ENCODE peak calls at places on chromosomes 6 and 20, in eight cellular contexts. Y, L, I, H, C, A, B and M are unnamed samples.

GRCh38 chr6:41224800-41225199 is 3.3 kb upstream of the TREML4 start:
- DNase-seq in I (no peak), C (no peak), Y (no peak), L (no peak), B (no peak), H (no peak), A (no peak), M (no peak)

GRCh38 chr6:57173886-57174510 is 1.9 kb downstream of the BAG2 start:
- DNase-seq in L (no peak), I (no peak), C (no peak), A (peak), Y (no peak), H (no peak), B (no peak), M (peak)

GRCh38 chr20:11311659-11312058 is 606.0 kb upstream of the BTBD3 start:
- DNase-seq in L (no peak), H (no peak), B (no peak), Y (no peak), I (no peak), A (no peak), C (no peak), M (no peak)

GRCh38 chr6:55174211-55175013 is at the start of gene HCRTR2:
- DNase-seq in A (no peak), B (no peak), C (no peak), Y (no peak), H (no peak), L (no peak), I (no peak), M (no peak)

GRCh38 chr6:7050911-7051779 is 56.6 kb upstream of the RREB1 start:
- DNase-seq in L (peak), H (peak), Y (peak), I (peak), C (no peak), A (peak), B (peak), M (no peak)

GRCh38 chr6:24043848-24044247 is 82.2 kb upstream of the NRSN1 start:
- DNase-seq in A (no peak), B (no peak), L (no peak), C (no peak), H (no peak), I (no peak), Y (no peak), M (no peak)

GRCh38 chr6:39887692-39888450 is 46.4 kb downstream of the MOCS1 start:
- DNase-seq in Y (no peak), I (no peak), C (no peak), A (peak), B (no peak), H (peak), L (no peak), M (peak)

GRCh38 chr6:53347921-53348435 is 772 bp downstream of the ELOVL5 start:
- DNase-seq in Y (peak), H (peak), A (peak), I (peak), L (no peak), C (peak), B (peak), M (peak)

GRCh38 chr6:143806282-143807102 is 36.6 kb upstream of the LTV1 start:
- DNase-seq in H (peak), L (no peak), A (no peak), C (no peak), Y (no peak), B (no peak), I (peak), M (peak)

GRCh38 chr6:19812512-19813119 is 24.6 kb upstream of the ID4 start:
- DNase-seq in A (peak), Y (no peak), H (no peak), L (no peak), B (no peak), C (no peak), I (no peak), M (peak)

GRCh38 chr20:36097751-36098151 is 56.8 kb upstream of the EPB41L1 start:
- DNase-seq in L (no peak), A (no peak), I (no peak), Y (no peak), C (no peak), B (no peak), H (no peak), M (no peak)

GRCh38 chr6:135176464-135176863 is 4.6 kb upstream of the MYB start:
- DNase-seq in L (no peak), H (no peak), I (no peak), Y (no peak), B (no peak), C (no peak), A (no peak), M (no peak)

GRCh38 chr6:75349262-75349984 is 64.8 kb upstream of the TMEM30A start:
- DNase-seq in H (no peak), I (no peak), C (no peak), L (no peak), B (no peak), Y (no peak), A (peak), M (no peak)

GRCh38 chr6:28206527-28207243 is 18.4 kb upstream of the ZSCAN9 start:
- DNase-seq in Y (no peak), I (no peak), H (no peak), A (no peak), L (no peak), B (no peak), C (no peak), M (no peak)

GRCh38 chr6:33410711-33411631 is at the start of gene PHF1:
- DNase-seq in A (peak), B (peak), Y (no peak), I (peak), H (peak), C (no peak), L (peak), M (no peak)

GRCh38 chr6:14366315-14366714 is 248.7 kb downstream of the CD83 start:
- DNase-seq in A (no peak), L (no peak), I (no peak), C (no peak), Y (no peak), B (no peak), H (no peak), M (no peak)

GRCh38 chr20:19012671-19013070 is 199.1 kb downstream of the SCP2D1 start:
- DNase-seq in A (no peak), L (no peak), I (no peak), H (peak), B (no peak), C (no peak), Y (no peak), M (no peak)

GRCh38 chr6:38080349-38080748 is 260.8 kb downstream of the ZFAND3 start:
- DNase-seq in H (no peak), A (no peak), I (no peak), Y (no peak), B (no peak), C (no peak), L (no peak), M (no peak)

GRCh38 chr6:78436335-78436734 is 431.0 kb upstream of the IRAK1BP1 start:
- DNase-seq in H (no peak), C (no peak), A (peak), Y (no peak), B (no peak), I (no peak), L (no peak), M (peak)

GRCh38 chr6:42547407-42548329 is 16.2 kb upstream of the UBR2 start:
- DNase-seq in A (peak), I (peak), L (peak), B (peak), C (peak), Y (peak), H (peak), M (peak)

GRCh38 chr20:7859371-7859802 is 80.9 kb downstream of the HAO1 start:
- DNase-seq in L (no peak), C (no peak), Y (no peak), A (no peak), H (peak), B (no peak), I (peak), M (peak)

GRCh38 chr20:50085481-50086365 is 27.2 kb downstream of the UBE2V1 start:
- DNase-seq in I (peak), C (peak), L (no peak), B (peak), H (peak), Y (no peak), A (peak), M (peak)

GRCh38 chr20:2330090-2330695 is 34.4 kb downstream of the TGM3 start:
- DNase-seq in Y (no peak), A (no peak), L (no peak), I (no peak), H (no peak), C (no peak), B (no peak), M (no peak)

GRCh38 chr6:72386324-72386723 is 235.5 kb upstream of the KCNQ5 start:
- DNase-seq in Y (no peak), C (no peak), A (no peak), I (no peak), B (no peak), L (no peak), H (no peak), M (no peak)

GRCh38 chr6:7580537-7580926 is 9.5 kb upstream of the SNRNP48 start:
- DNase-seq in L (no peak), H (no peak), Y (no peak), B (no peak), I (no peak), A (no peak), C (no peak), M (no peak)

GRCh38 chr6:137339929-137340559 is 120.9 kb upstream of the IFNGR1 start:
- DNase-seq in I (no peak), H (no peak), L (no peak), Y (no peak), B (no peak), A (no peak), C (no peak), M (no peak)

GRCh38 chr6:109527989-109528388 is 45.0 kb upstream of the ZBTB24 start:
- DNase-seq in A (peak), C (no peak), B (no peak), H (no peak), I (no peak), L (no peak), Y (no peak), M (no peak)